ENCODE peak calls at places on chromosomes 5 and 9, in seven cellular contexts. A is esophagus squamous epithelium, M is mammary epithelial cell, Q is OCI-LY7, D is GM13977, K is neural progenitor cell, V is MCF 10A. O is an unnamed sample.

GRCh38 chr5:176800024-176800423 is 10.3 kb upstream of the UNC5A start:
- DNase-seq in A (no peak), Q (no peak), V (no peak), D (no peak), M (no peak), K (no peak), O (no peak)

GRCh38 chr5:33032161-33033085 is 321.3 kb downstream of the NPR3 start:
- DNase-seq in A (no peak), M (no peak), Q (no peak), D (no peak), K (no peak), V (no peak), O (no peak)

GRCh38 chr5:107669543-107670027 is 1.2 kb downstream of the EFNA5 start:
- DNase-seq in K (peak; percentile 53), V (peak; percentile 73), D (peak; percentile 28), A (no peak), M (peak; percentile 55), Q (no peak), O (no peak)

GRCh38 chr5:75045071-75045470 is 7.3 kb downstream of the GCNT4 start:
- DNase-seq in D (no peak), V (no peak), M (no peak), K (no peak), A (no peak), Q (no peak), O (no peak)

GRCh38 chr9:88586452-88586851 is 51.5 kb downstream of the NXNL2 start:
- DNase-seq in D (no peak), A (no peak), V (peak; percentile 55), Q (no peak), K (no peak), M (no peak), O (no peak)

GRCh38 chr9:94270009-94270408 is 10.9 kb downstream of the ZNF169 start:
- DNase-seq in V (no peak), Q (no peak), M (no peak), D (no peak), A (no peak), K (no peak), O (no peak)

GRCh38 chr5:82387041-82387818 is 109.1 kb upstream of the RPS23 start:
- DNase-seq in M (no peak), Q (no peak), A (no peak), V (peak; percentile 37), D (no peak), K (no peak), O (no peak)

GRCh38 chr9:135503371-135504261 is 3.1 kb downstream of the MRPS2 start:
- DNase-seq in A (no peak), V (no peak), M (no peak), K (no peak), D (no peak), Q (no peak), O (no peak)

GRCh38 chr5:392431-392988 is 50.5 kb upstream of the EXOC3 start:
- DNase-seq in D (peak; percentile 95), M (peak; percentile 48), V (no peak), K (no peak), A (no peak), Q (peak; percentile 18), O (peak; percentile 57)

GRCh38 chr5:126527892-126528291 is 67.1 kb downstream of the ALDH7A1 start:
- DNase-seq in Q (no peak), K (no peak), A (no peak), D (no peak), V (no peak), M (peak; percentile 34), O (no peak)

GRCh38 chr9:124861342-124862229 is at the start of the genes ARPC5L and RPL35:
- DNase-seq in M (peak; percentile 93), D (peak; percentile 99), A (peak; percentile 82), V (peak; percentile 93), K (peak; percentile 98), Q (peak; percentile 97), O (peak; percentile 94)